ENCODE peak calls at places on chromosomes 7 and 10, in six cellular contexts. R is IMR-90, M is H9, P is neuronal stem cell, T is mesenchymal stem cell, N is H1. G is an unnamed sample. For H3K9me3, the result is how much of the 10 kb centered on the place peaks cover.

GRCh38 chr10:49518982-49519578 is 19.8 kb downstream of the ERCC6 start:
- DNase-seq in R (peak), M (peak), P (peak), T (peak), N (no peak), G (peak)

GRCh38 chr10:123301077-123301875 is 147.1 kb downstream of the BUB3 start:
- DNase-seq in R (no peak), M (no peak), P (no peak), T (no peak), N (no peak), G (no peak)

GRCh38 chr7:100827330-100828226 is at the start of gene EPHB4:
- DNase-seq in R (peak), M (peak), P (peak), T (peak), N (no peak), G (peak)

GRCh38 chr7:1091644-1092027 is 3.7 kb downstream of the GPER1 start:
- DNase-seq in R (no peak), M (no peak), P (no peak), T (no peak), N (no peak), G (no peak)

GRCh38 chr10:98344589-98345038 is 70.4 kb downstream of the PYROXD2 start:
- DNase-seq in R (peak), M (no peak), P (no peak), T (peak), N (no peak), G (no peak)

GRCh38 chr7:30664184-30664885 is 17.9 kb downstream of the CRHR2 start:
- DNase-seq in R (no peak), M (no peak), P (no peak), T (no peak), N (no peak), G (no peak)

GRCh38 chr10:33087922-33088321 is 129.9 kb upstream of the ITGB1 start:
- DNase-seq in R (no peak), M (no peak), P (no peak), T (no peak), N (no peak), G (no peak)

GRCh38 chr10:78413294-78414055 is 379.8 kb downstream of the RPS24 start:
- DNase-seq in R (peak), M (peak), P (no peak), T (no peak), N (no peak), G (no peak)

GRCh38 chr10:127889605-127890195 is 3.0 kb downstream of the CLRN3 start:
- DNase-seq in R (peak), M (no peak), P (no peak), T (peak), N (no peak), G (peak)

GRCh38 chr10:77609781-77610272 is 27.8 kb downstream of the KCNMA1 start:
- DNase-seq in R (peak), M (no peak), P (no peak), T (peak), N (no peak), G (no peak)

GRCh38 chr10:76329891-76330575 is 898.6 kb downstream of the LRMDA start:
- DNase-seq in R (peak), M (no peak), P (no peak), T (peak), N (no peak), G (peak)

GRCh38 chr10:83871486-83872081 is 267.7 kb upstream of the GHITM start:
- DNase-seq in R (peak), M (peak), P (peak), T (peak), N (peak), G (peak)

GRCh38 chr10:43254199-43254730 is 12.6 kb downstream of the RASGEF1A start:
- DNase-seq in R (no peak), M (no peak), P (no peak), T (no peak), N (no peak), G (no peak)

GRCh38 chr10:44993922-44994751 is 6.6 kb upstream of the ZNF22 start:
- DNase-seq in R (peak), M (no peak), P (no peak), T (peak), N (no peak), G (peak)

GRCh38 chr10:99676435-99676834 is 17.1 kb downstream of the ENTPD7 start:
- DNase-seq in R (peak), M (no peak), P (no peak), T (peak), N (no peak), G (peak)

GRCh38 chr7:94028768-94029167 is 24.6 kb upstream of the BET1 start:
- DNase-seq in R (peak), M (no peak), P (no peak), T (peak), N (no peak), G (no peak)

GRCh38 chr10:100325164-100325563 is 4.9 kb downstream of the PKD2L1 start:
- DNase-seq in R (no peak), M (peak), P (no peak), T (no peak), N (no peak), G (peak)

DNA sequence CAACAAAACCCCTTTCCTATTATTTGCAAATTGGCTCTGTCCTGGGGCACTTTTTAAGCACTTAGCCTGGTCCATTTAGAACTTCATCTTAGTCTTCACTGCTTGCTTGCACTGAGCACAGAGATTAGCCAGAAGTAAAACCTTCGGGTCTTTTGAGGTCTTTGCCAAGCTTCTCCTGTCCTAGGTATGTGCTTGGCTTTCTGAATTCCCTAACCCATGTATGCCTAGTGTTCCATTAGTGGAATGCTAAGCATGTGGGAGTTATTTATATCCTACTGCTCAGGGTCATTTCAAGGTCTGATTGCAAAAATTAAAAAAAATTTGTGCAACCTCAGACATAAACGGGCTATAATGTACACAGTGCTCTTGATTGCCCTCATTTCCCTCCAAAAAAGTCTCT is 18.0 kb downstream of the ZNF37A start:
- DNase-seq in R (no peak), M (no peak), P (no peak), T (no peak), N (no peak), G (no peak)
- H3K9me3 ChIP-seq in R (under half), M (under half), P (under half), T (half or more), N (under half), G (under half)

GRCh38 chr7:39609084-39609461 is 14.3 kb upstream of the RALA start:
- DNase-seq in R (peak), M (no peak), P (no peak), T (no peak), N (no peak), G (no peak)

GRCh38 chr7:39607865-39608264 is 15.5 kb upstream of the RALA start:
- DNase-seq in R (no peak), M (no peak), P (no peak), T (no peak), N (no peak), G (no peak)

GRCh38 chr7:39606941-39607340 is 16.4 kb upstream of the RALA start:
- DNase-seq in R (no peak), M (no peak), P (no peak), T (no peak), N (no peak), G (no peak)

GRCh38 chr7:39608278-39608677 is 15.1 kb upstream of the RALA start:
- DNase-seq in R (no peak), M (no peak), P (no peak), T (no peak), N (no peak), G (no peak)

DNA sequence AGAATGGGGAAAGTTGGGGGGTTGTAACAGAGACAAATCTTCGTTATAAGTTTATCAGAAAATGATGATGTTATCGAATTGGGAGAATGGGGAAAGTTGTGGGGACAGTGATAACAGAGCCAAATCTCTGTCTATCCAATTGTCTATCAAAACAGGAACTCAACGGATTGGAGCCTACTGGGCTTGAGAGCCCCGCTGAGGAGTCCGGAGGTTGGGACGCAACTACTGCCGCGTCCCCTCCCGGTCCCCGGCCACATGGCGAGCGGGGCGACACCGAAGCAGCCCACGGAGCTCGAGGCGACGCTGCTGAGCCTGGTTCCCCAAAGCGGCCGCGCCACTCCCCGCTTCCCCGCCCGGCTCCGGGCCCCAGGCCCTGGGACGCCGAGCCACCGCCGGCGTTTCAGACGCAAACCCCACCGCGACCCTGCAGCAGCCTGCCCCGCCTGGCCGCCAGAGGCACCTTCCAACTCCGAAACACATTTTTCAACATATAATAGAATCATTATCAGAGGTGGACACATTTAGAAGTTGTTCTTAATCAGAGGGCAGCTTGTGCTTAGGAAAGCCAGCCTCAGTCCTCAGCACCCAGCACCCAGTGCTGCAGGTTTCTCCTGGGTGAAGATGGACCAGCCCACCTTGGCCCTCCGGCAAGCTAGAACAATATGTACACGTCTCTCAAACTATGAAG is 13.8 kb upstream of the RALA start:
- DNase-seq in R (no peak), M (peak), P (peak), T (no peak), N (no peak), G (no peak)
- H3K18ac ChIP-seq in R (peak), M (peak), P (peak), T (peak), N (peak), G (no peak)

GRCh38 chr10:109037978-109038377 is 885.3 kb downstream of the XPNPEP1 start:
- DNase-seq in R (no peak), M (peak), P (no peak), T (no peak), N (no peak), G (no peak)
- H3K9me3 ChIP-seq in R (under half), M (under half), P (under half), T (under half), N (under half), G (under half)

GRCh38 chr7:71637578-71637977 is 505.6 kb downstream of the GALNT17 start:
- DNase-seq in R (no peak), M (no peak), P (no peak), T (peak), N (no peak), G (no peak)
- H3K18ac ChIP-seq in R (no peak), M (no peak), P (no peak), T (no peak), N (peak), G (no peak)

DNA sequence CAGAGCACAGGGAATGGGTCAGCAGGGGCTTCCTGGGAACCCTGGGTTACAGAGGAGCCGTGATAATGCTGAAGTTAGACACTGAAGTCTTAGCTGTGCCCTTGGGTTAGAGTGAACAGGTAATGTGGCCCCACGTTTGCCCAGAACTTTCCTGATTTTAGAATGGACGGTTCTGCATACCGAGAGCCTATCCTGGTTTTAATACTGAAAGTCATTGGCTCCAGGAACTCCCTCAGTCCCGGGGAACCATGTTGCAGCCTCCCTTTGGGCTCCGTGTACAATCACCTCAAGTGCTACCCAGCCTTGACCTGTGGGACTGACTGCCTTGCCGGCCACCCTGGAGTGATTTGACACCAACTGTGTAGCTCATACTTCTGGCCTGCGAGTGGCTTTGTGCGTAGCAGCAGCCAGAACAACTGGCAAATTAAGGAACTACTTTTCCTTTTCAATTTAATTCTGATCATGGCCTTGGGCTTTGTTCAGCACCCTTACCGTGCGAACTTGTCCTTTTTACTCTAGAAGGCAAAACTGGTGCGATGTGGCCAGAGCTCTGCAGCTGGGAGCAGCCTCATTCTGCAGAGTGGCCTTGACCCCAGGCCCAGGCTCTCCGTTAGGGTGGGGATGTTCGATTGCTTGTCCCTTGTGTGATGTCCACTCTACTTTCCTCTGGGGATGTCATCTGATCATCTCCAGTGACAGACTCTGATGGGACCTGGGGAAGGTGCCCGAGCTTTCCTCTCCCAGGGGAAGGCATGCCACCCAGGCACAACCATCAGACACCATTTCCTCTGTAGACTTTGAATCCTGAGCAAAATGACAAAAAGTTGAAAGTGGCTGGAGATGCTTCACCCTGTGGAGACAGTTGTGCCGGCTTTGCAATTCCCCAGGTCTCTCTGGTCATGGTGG is 265.9 kb downstream of the GLRX3 start:
- DNase-seq in R (no peak), M (peak), P (no peak), T (no peak), N (no peak), G (no peak)
- H3K9me3 ChIP-seq in R (under half), M (under half), P (under half), T (under half), N (under half), G (under half)

DNA sequence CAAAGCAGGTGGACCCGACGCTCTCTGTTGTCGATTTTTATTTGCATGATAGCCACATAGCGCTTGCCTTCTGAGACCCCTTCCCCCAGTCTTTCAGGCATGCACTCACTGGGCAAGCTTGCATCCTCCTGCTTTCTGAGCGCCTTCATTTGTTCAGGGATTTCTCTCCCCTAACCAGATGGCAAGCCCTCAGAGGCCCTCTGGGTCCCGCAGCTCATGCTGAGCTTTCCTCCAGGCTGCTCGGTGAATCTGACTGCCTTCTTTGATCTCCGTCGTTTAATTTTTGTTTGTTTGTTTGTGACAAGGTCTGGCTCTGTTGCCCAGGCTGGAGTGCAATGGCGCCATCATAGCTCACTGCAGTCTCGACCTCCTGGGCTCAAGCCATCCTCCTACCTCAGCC is 58.8 kb downstream of the ITIH5 start:
- DNase-seq in R (no peak), M (no peak), P (no peak), T (no peak), N (no peak), G (peak)
- H3K18ac ChIP-seq in R (no peak), M (no peak), P (no peak), T (no peak), N (no peak), G (no peak)

DNA sequence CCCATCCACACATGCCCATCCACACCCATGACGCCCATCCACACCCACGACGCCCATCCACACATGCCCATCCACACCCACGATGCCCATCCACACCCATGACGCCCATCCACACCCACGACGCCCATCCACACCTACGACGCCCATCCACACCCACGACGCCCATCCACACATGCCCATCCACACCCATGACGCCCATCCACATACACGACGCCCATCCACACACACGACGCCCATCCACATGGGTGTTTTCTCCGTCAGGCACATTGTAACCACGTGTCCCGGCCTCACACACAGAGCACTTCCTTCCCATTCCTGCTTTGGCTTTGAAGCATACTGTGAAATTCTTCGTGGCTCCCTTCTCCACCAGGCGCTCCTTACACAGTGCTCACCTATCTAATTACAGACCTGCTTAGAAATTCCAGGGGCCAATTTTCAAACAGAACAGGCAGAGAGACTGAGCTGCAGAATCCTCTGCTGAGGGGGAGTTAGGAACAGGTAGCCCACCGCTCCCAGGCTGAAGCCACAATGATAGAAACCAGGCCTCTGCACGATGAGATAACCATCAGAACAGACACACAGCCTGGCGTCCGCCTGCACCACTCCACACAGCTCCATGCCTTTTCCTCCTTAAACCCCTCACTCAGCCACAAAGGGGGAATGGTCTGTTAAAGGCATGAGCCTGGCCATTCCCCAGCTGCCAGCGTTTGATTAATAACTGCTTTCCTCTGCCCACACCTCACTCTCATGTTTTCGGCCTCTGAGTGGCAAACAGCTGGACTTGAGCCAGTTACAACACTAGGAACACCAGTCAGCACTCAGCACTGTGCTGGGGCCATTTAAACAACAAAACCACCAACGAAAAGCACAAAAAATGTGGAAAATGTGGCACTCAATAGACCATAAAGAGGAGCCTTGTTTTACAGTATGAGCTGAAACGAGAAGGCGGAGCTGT is 501.6 kb downstream of the PTPRN2 start:
- DNase-seq in R (no peak), M (no peak), P (no peak), T (no peak), N (no peak), G (no peak)
- H3K9me3 ChIP-seq in R (under half), M (under half), P (under half), T (under half), N (under half), G (under half)

GRCh38 chr7:33667261-33667660 is 238.1 kb upstream of the BMPER start:
- DNase-seq in R (peak), M (no peak), P (no peak), T (peak), N (no peak), G (no peak)
- H3K18ac ChIP-seq in R (no peak), M (no peak), P (no peak), T (no peak), N (no peak), G (no peak)